ENCODE peak calls at places on chromosome 15, in eight cellular contexts. One of them, this sample, is unnamed.

GRCh38 chr15:99135194-99135593 is 30.3 kb downstream of the SYNM start:
- DNase-seq in heart left ventricle: no peak
- DNase-seq in tibial artery: no peak
- DNase-seq in bronchial epithelial cell: peak; percentile 25
- DNase-seq in stomach: no peak
- DNase-seq in lower lobe of right lung: no peak
- DNase-seq in body of pancreas: no peak
- DNase-seq in right atrium auricular region: no peak
- DNase-seq in this sample: peak; percentile 35

GRCh38 chr15:36501063-36501678 is 78.3 kb upstream of the CDIN1 start:
- DNase-seq in heart left ventricle: peak; percentile 21
- DNase-seq in tibial artery: no peak
- DNase-seq in bronchial epithelial cell: peak; percentile 63
- DNase-seq in stomach: no peak
- DNase-seq in lower lobe of right lung: no peak
- DNase-seq in body of pancreas: peak; percentile 16
- DNase-seq in right atrium auricular region: no peak
- DNase-seq in this sample: peak; percentile 30

GRCh38 chr15:89070197-89071124 is 17.8 kb upstream of the ABHD2 start:
- DNase-seq in heart left ventricle: no peak
- DNase-seq in tibial artery: no peak
- DNase-seq in bronchial epithelial cell: no peak
- DNase-seq in stomach: no peak
- DNase-seq in lower lobe of right lung: no peak
- DNase-seq in body of pancreas: no peak
- DNase-seq in right atrium auricular region: peak; percentile 53
- DNase-seq in this sample: no peak

GRCh38 chr15:47806008-47806407 is 88.7 kb downstream of the SEMA6D start:
- DNase-seq in heart left ventricle: no peak
- DNase-seq in tibial artery: no peak
- DNase-seq in bronchial epithelial cell: no peak
- DNase-seq in stomach: no peak
- DNase-seq in lower lobe of right lung: no peak
- DNase-seq in body of pancreas: no peak
- DNase-seq in right atrium auricular region: no peak
- DNase-seq in this sample: no peak

GRCh38 chr15:87703238-87704111 is 553.1 kb downstream of the NTRK3 start:
- DNase-seq in heart left ventricle: no peak
- DNase-seq in tibial artery: no peak
- DNase-seq in bronchial epithelial cell: no peak
- DNase-seq in stomach: no peak
- DNase-seq in lower lobe of right lung: no peak
- DNase-seq in body of pancreas: no peak
- DNase-seq in right atrium auricular region: no peak
- DNase-seq in this sample: no peak

GRCh38 chr15:92576597-92577200 is 78.9 kb downstream of the FAM174B start:
- DNase-seq in heart left ventricle: no peak
- DNase-seq in tibial artery: no peak
- DNase-seq in bronchial epithelial cell: no peak
- DNase-seq in stomach: no peak
- DNase-seq in lower lobe of right lung: no peak
- DNase-seq in body of pancreas: no peak
- DNase-seq in right atrium auricular region: peak; percentile 38
- DNase-seq in this sample: no peak

GRCh38 chr15:76718863-76719262 is 186.3 kb downstream of the SCAPER start:
- DNase-seq in heart left ventricle: no peak
- DNase-seq in tibial artery: no peak
- DNase-seq in bronchial epithelial cell: no peak
- DNase-seq in stomach: no peak
- DNase-seq in lower lobe of right lung: no peak
- DNase-seq in body of pancreas: no peak
- DNase-seq in right atrium auricular region: no peak
- DNase-seq in this sample: no peak

GRCh38 chr15:43132830-43133428 is 457 bp upstream of the TMEM62 start:
- DNase-seq in heart left ventricle: no peak
- DNase-seq in tibial artery: no peak
- DNase-seq in bronchial epithelial cell: no peak
- DNase-seq in stomach: peak; percentile 36
- DNase-seq in lower lobe of right lung: peak; percentile 52
- DNase-seq in body of pancreas: no peak
- DNase-seq in right atrium auricular region: no peak
- DNase-seq in this sample: no peak

GRCh38 chr15:34341922-34342736 is 807 bp downstream of the NOP10 start:
- DNase-seq in heart left ventricle: no peak
- DNase-seq in tibial artery: no peak
- DNase-seq in bronchial epithelial cell: no peak
- DNase-seq in stomach: no peak
- DNase-seq in lower lobe of right lung: no peak
- DNase-seq in body of pancreas: no peak
- DNase-seq in right atrium auricular region: no peak
- DNase-seq in this sample: no peak

GRCh38 chr15:78937132-78937739 is 7.6 kb downstream of the CTSH start:
- DNase-seq in heart left ventricle: peak; percentile 74
- DNase-seq in tibial artery: no peak
- DNase-seq in bronchial epithelial cell: no peak
- DNase-seq in stomach: no peak
- DNase-seq in lower lobe of right lung: peak; percentile 64
- DNase-seq in body of pancreas: no peak
- DNase-seq in right atrium auricular region: peak; percentile 60
- DNase-seq in this sample: no peak

GRCh38 chr15:27648359-27648758 is 450.8 kb downstream of the OCA2 start:
- DNase-seq in heart left ventricle: no peak
- DNase-seq in tibial artery: no peak
- DNase-seq in bronchial epithelial cell: no peak
- DNase-seq in stomach: no peak
- DNase-seq in lower lobe of right lung: no peak
- DNase-seq in body of pancreas: no peak
- DNase-seq in right atrium auricular region: no peak
- DNase-seq in this sample: no peak

GRCh38 chr15:91941871-91942270 is 88.4 kb downstream of the SLCO3A1 start:
- DNase-seq in heart left ventricle: no peak
- DNase-seq in tibial artery: no peak
- DNase-seq in bronchial epithelial cell: no peak
- DNase-seq in stomach: no peak
- DNase-seq in lower lobe of right lung: no peak
- DNase-seq in body of pancreas: no peak
- DNase-seq in right atrium auricular region: no peak
- DNase-seq in this sample: no peak

GRCh38 chr15:37940886-37941285 is 6.4 kb downstream of the TMCO5A start:
- DNase-seq in heart left ventricle: no peak
- DNase-seq in tibial artery: no peak
- DNase-seq in bronchial epithelial cell: no peak
- DNase-seq in stomach: no peak
- DNase-seq in lower lobe of right lung: no peak
- DNase-seq in body of pancreas: no peak
- DNase-seq in right atrium auricular region: no peak
- DNase-seq in this sample: no peak

DNA sequence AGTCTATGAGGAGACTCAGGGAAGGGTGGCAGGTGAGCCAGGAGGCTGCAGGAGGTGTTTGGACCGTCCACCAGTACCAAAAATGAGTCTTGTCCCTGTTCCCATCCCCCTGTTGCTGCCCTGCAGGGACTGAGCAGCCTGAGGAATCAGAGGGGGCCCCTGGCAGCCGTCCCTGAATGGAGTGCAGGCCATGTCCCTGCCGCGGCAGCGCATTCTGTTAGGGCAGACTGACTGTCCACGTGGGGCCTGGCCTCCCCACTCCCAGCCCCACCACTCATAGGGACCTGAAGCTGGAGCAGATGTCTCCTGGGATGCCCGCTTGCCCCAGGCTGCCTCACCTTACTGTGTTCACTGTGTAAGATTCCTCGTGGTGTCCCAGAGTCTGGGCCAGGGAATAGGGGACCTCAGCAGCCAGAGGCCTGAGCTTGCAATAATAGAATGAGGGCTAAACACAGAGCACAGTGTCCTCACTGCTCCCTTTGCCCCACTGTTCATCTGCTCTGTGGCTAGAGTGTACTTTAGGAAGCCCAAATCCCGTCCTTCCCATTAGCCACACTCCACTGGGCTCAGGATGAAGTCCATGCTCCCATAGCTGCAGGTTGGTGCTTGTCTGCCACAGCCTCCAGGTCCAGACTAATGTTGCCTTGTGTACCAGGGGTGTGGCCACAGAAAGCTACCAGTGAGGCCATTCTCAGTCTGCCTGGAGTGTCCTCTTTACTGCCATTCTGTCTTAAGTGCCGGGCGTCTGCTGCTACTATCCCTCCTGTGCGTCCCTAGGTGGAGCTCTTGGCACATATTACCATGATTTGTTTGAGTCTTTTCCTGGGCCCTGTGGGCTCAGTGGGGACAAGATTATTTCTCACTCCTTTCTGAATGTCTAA is 63.2 kb downstream of the HCN4 start:
- DNase-seq in heart left ventricle: peak; percentile 47
- DNase-seq in tibial artery: no peak
- DNase-seq in bronchial epithelial cell: peak; percentile 86
- DNase-seq in stomach: no peak
- DNase-seq in lower lobe of right lung: no peak
- DNase-seq in body of pancreas: no peak
- DNase-seq in right atrium auricular region: no peak
- DNase-seq in this sample: peak; percentile 61
- TF ChIP-seq CTCF in heart left ventricle: peak; percentile 50
- TF ChIP-seq CTCF in tibial artery: no peak
- TF ChIP-seq CTCF in bronchial epithelial cell: peak; percentile 66
- TF ChIP-seq CTCF in stomach: no peak
- TF ChIP-seq CTCF in lower lobe of right lung: peak; percentile 34
- TF ChIP-seq CTCF in body of pancreas: no peak
- TF ChIP-seq CTCF in right atrium auricular region: no peak
- TF ChIP-seq CTCF in this sample: peak; percentile 58

GRCh38 chr15:58805095-58805494 is 34.0 kb downstream of the MINDY2 start:
- DNase-seq in heart left ventricle: no peak
- DNase-seq in tibial artery: no peak
- DNase-seq in bronchial epithelial cell: no peak
- DNase-seq in stomach: no peak
- DNase-seq in lower lobe of right lung: no peak
- DNase-seq in body of pancreas: no peak
- DNase-seq in right atrium auricular region: no peak
- DNase-seq in this sample: no peak
- TF ChIP-seq CTCF in heart left ventricle: no peak
- TF ChIP-seq CTCF in tibial artery: no peak
- TF ChIP-seq CTCF in bronchial epithelial cell: no peak
- TF ChIP-seq CTCF in stomach: no peak
- TF ChIP-seq CTCF in lower lobe of right lung: no peak
- TF ChIP-seq CTCF in body of pancreas: no peak
- TF ChIP-seq CTCF in right atrium auricular region: no peak
- TF ChIP-seq CTCF in this sample: no peak

DNA sequence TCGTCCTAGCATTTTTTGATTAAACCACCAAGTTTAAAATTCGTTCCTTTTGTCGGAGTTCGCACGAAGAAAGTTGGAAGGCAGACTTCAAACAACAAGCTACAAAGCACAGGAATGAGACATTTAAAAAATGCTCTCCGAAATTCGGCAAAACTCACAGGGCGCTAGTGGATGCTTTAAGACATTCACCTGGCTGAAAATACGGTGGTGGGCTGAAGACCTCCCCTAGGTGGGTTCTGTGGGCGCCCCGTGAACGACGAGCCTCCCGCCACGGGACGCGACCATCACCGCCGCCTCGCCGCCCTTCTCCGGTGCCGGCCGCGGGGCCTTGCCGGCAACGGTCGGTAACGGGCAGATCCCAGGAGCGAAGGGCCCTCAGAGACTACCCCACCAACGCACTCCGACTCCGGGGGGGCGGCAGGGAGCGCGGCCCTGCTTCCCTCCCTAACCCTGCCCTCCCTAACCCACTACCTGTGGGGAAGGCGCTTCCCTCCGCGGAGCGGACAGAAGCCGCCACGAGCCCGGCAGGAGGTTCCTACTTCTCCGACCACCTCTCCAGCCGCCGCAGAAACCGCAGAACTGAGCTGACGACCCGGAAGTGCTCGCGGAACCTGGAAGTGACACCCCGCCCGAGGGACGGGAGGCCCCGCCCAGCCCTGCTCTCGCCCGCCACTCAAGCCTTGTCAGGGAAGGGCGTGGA is at the start of gene GTF2A2:
- DNase-seq in heart left ventricle: peak; percentile 94
- DNase-seq in tibial artery: peak; percentile 97
- DNase-seq in bronchial epithelial cell: peak; percentile 90
- DNase-seq in stomach: peak; percentile 95
- DNase-seq in lower lobe of right lung: peak; percentile 97
- DNase-seq in body of pancreas: peak; percentile 93
- DNase-seq in right atrium auricular region: peak; percentile 92
- DNase-seq in this sample: peak; percentile 95
- TF ChIP-seq CTCF in heart left ventricle: no peak
- TF ChIP-seq CTCF in tibial artery: no peak
- TF ChIP-seq CTCF in bronchial epithelial cell: no peak
- TF ChIP-seq CTCF in stomach: no peak
- TF ChIP-seq CTCF in lower lobe of right lung: no peak
- TF ChIP-seq CTCF in body of pancreas: no peak
- TF ChIP-seq CTCF in right atrium auricular region: no peak
- TF ChIP-seq CTCF in this sample: no peak

GRCh38 chr15:64519897-64520296 is 59.5 kb downstream of the ZNF609 start:
- DNase-seq in heart left ventricle: no peak
- DNase-seq in tibial artery: no peak
- DNase-seq in bronchial epithelial cell: no peak
- DNase-seq in stomach: no peak
- DNase-seq in lower lobe of right lung: no peak
- DNase-seq in body of pancreas: no peak
- DNase-seq in right atrium auricular region: no peak
- DNase-seq in this sample: no peak
- TF ChIP-seq CTCF in heart left ventricle: no peak
- TF ChIP-seq CTCF in tibial artery: no peak
- TF ChIP-seq CTCF in bronchial epithelial cell: no peak
- TF ChIP-seq CTCF in stomach: no peak
- TF ChIP-seq CTCF in lower lobe of right lung: no peak
- TF ChIP-seq CTCF in body of pancreas: no peak
- TF ChIP-seq CTCF in right atrium auricular region: no peak
- TF ChIP-seq CTCF in this sample: no peak

GRCh38 chr15:60369696-60370095 is 28.1 kb downstream of the ANXA2 start:
- DNase-seq in heart left ventricle: no peak
- DNase-seq in tibial artery: no peak
- DNase-seq in bronchial epithelial cell: no peak
- DNase-seq in stomach: no peak
- DNase-seq in lower lobe of right lung: no peak
- DNase-seq in body of pancreas: no peak
- DNase-seq in right atrium auricular region: no peak
- DNase-seq in this sample: no peak

GRCh38 chr15:60372756-60373155 is 25.0 kb downstream of the ANXA2 start:
- DNase-seq in heart left ventricle: no peak
- DNase-seq in tibial artery: no peak
- DNase-seq in bronchial epithelial cell: no peak
- DNase-seq in stomach: no peak
- DNase-seq in lower lobe of right lung: no peak
- DNase-seq in body of pancreas: no peak
- DNase-seq in right atrium auricular region: no peak
- DNase-seq in this sample: no peak

GRCh38 chr15:60370804-60371700 is 26.7 kb downstream of the ANXA2 start:
- DNase-seq in heart left ventricle: peak; percentile 72
- DNase-seq in tibial artery: peak; percentile 94
- DNase-seq in bronchial epithelial cell: peak; percentile 84
- DNase-seq in stomach: peak; percentile 78
- DNase-seq in lower lobe of right lung: no peak
- DNase-seq in body of pancreas: peak; percentile 53
- DNase-seq in right atrium auricular region: peak; percentile 94
- DNase-seq in this sample: no peak

GRCh38 chr15:60372223-60372622 is 25.6 kb downstream of the ANXA2 start:
- DNase-seq in heart left ventricle: no peak
- DNase-seq in tibial artery: no peak
- DNase-seq in bronchial epithelial cell: no peak
- DNase-seq in stomach: no peak
- DNase-seq in lower lobe of right lung: no peak
- DNase-seq in body of pancreas: no peak
- DNase-seq in right atrium auricular region: no peak
- DNase-seq in this sample: no peak

GRCh38 chr15:60370105-60370803 is 27.5 kb downstream of the ANXA2 start:
- DNase-seq in heart left ventricle: peak; percentile 50
- DNase-seq in tibial artery: no peak
- DNase-seq in bronchial epithelial cell: no peak
- DNase-seq in stomach: no peak
- DNase-seq in lower lobe of right lung: no peak
- DNase-seq in body of pancreas: no peak
- DNase-seq in right atrium auricular region: no peak
- DNase-seq in this sample: no peak
- TF ChIP-seq CTCF in heart left ventricle: no peak
- TF ChIP-seq CTCF in tibial artery: no peak
- TF ChIP-seq CTCF in bronchial epithelial cell: no peak
- TF ChIP-seq CTCF in stomach: no peak
- TF ChIP-seq CTCF in lower lobe of right lung: no peak
- TF ChIP-seq CTCF in body of pancreas: no peak
- TF ChIP-seq CTCF in right atrium auricular region: no peak
- TF ChIP-seq CTCF in this sample: no peak

This sample was measured in GM10248.